ENCODE peak calls at places on chromosome X, in ten cellular contexts. P is RPMI8226; F is hepatocyte; A is AG08396; T is astrocyte of the cerebellum; D is GM04504; B is activated B cell treated with CpG ODN at 0.5 μM for 24 hours; L is EH; O is stimulated activated CD8-positive, alpha-beta memory T cell treated with anti-CD3 and anti-CD28 coated beads, Interleukin-15, amount 100 ng/mL, for 4 hours; Q is T-helper 2 cell. K is an unnamed sample.

GRCh38 chrX:153968754-153969124 is 2.9 kb downstream of the HCFC1 start:
- DNase-seq in F (no peak), Q (no peak), D (no peak), A (no peak), L (peak; percentile 29), B (no peak), O (no peak), P (peak; percentile 89), T (no peak), K (no peak)

GRCh38 chrX:11423362-11423818 is 130.2 kb downstream of the AMELX start:
- DNase-seq in T (peak; percentile 52), B (no peak), Q (no peak), D (no peak), F (no peak), A (peak; percentile 68), O (no peak), P (peak; percentile 89), L (peak; percentile 79), K (no peak)

GRCh38 chrX:97306771-97307470 is 423.2 kb downstream of the RPA4 start:
- DNase-seq in F (no peak), D (no peak), Q (no peak), O (no peak), T (no peak), L (no peak), A (no peak), P (no peak), B (no peak), K (no peak)

GRCh38 chrX:154734101-154734781 is 16.6 kb downstream of the GAB3 start:
- DNase-seq in B (no peak), O (no peak), T (no peak), F (no peak), D (no peak), Q (no peak), A (no peak), L (peak; percentile 70), P (no peak), K (no peak)

GRCh38 chrX:69077895-69078455 is 87.3 kb downstream of the PJA1 start:
- DNase-seq in O (no peak), A (no peak), B (no peak), L (no peak), P (no peak), D (no peak), F (no peak), T (no peak), Q (no peak), K (no peak)

GRCh38 chrX:15815779-15816452 is 25.6 kb downstream of the ZRSR2 start:
- DNase-seq in A (peak; percentile 14), Q (no peak), L (peak; percentile 46), P (no peak), B (no peak), O (no peak), T (no peak), D (no peak), F (peak; percentile 68), K (no peak)

GRCh38 chrX:10611441-10612090 is 8.8 kb downstream of the MID1 start:
- DNase-seq in Q (no peak), L (no peak), B (no peak), P (no peak), A (no peak), O (no peak), F (no peak), T (no peak), D (no peak), K (no peak)

GRCh38 chrX:111133389-111133788 is 37.4 kb downstream of the PAK3 start:
- DNase-seq in Q (no peak), B (no peak), D (no peak), L (no peak), O (no peak), F (no peak), A (no peak), P (no peak), T (no peak), K (no peak)

GRCh38 chrX:75603833-75604232 is 81.0 kb upstream of the ZDHHC15 start:
- DNase-seq in T (peak; percentile 11), A (peak; percentile 36), F (peak; percentile 45), Q (no peak), D (no peak), B (no peak), O (no peak), P (peak; percentile 27), L (peak; percentile 13), K (peak; percentile 1)

GRCh38 chrX:134998246-134998645 is 7.5 kb downstream of the SMIM10 start:
- DNase-seq in P (no peak), L (peak; percentile 46), D (no peak), F (no peak), A (no peak), B (no peak), T (no peak), Q (no peak), O (no peak), K (no peak)

GRCh38 chrX:43970528-43970927 is 2.7 kb downstream of the NDP start:
- DNase-seq in P (no peak), D (no peak), Q (no peak), O (no peak), A (peak; percentile 12), L (peak; percentile 44), B (no peak), F (no peak), T (no peak), K (no peak)

GRCh38 chrX:125004799-125005198 is 314.9 kb upstream of the TEX13C start:
- DNase-seq in P (no peak), F (no peak), T (no peak), Q (no peak), L (no peak), D (no peak), A (no peak), B (no peak), O (no peak), K (no peak)

GRCh38 chrX:47204970-47205369 is 11.3 kb downstream of the UBA1 start:
- DNase-seq in T (no peak), O (no peak), B (no peak), Q (no peak), L (no peak), D (no peak), P (no peak), A (no peak), F (no peak), K (no peak)

GRCh38 chrX:153538424-153538823 is 21.0 kb downstream of the ATP2B3 start:
- DNase-seq in T (no peak), P (no peak), O (no peak), D (no peak), Q (no peak), B (no peak), L (no peak), F (no peak), A (no peak), K (no peak)

GRCh38 chrX:13250831-13251612 is 68.8 kb downstream of the ATXN3L start:
- DNase-seq in Q (no peak), P (no peak), T (peak; percentile 74), B (no peak), A (peak; percentile 54), O (no peak), F (peak; percentile 53), L (peak; percentile 93), D (peak; percentile 95), K (no peak)

GRCh38 chrX:27619975-27620374 is 29.8 kb downstream of the DCAF8L2 start:
- DNase-seq in A (no peak), P (peak; percentile 11), Q (no peak), T (peak; percentile 1), O (no peak), F (peak; percentile 7), B (no peak), D (no peak), L (no peak), K (no peak)

GRCh38 chrX:15328821-15329220 is 6.5 kb downstream of the PIGA start:
- DNase-seq in B (no peak), Q (no peak), P (no peak), D (no peak), A (no peak), F (no peak), O (no peak), T (no peak), L (no peak), K (no peak)

GRCh38 chrX:40132751-40133150 is 35.0 kb upstream of the BCOR start:
- DNase-seq in T (peak; percentile 63), D (peak; percentile 70), B (no peak), A (peak; percentile 74), Q (no peak), L (peak; percentile 84), P (peak; percentile 72), O (no peak), F (peak; percentile 66), K (no peak)

GRCh38 chrX:96314974-96315373 is 369.7 kb upstream of the DIAPH2 start:
- DNase-seq in O (no peak), L (peak; percentile 42), T (no peak), F (no peak), P (no peak), A (peak; percentile 20), D (no peak), B (no peak), Q (no peak), K (no peak)

GRCh38 chrX:74325130-74326059 is 21.4 kb downstream of the ZCCHC13 start:
- DNase-seq in L (no peak), P (no peak), D (no peak), T (no peak), A (no peak), F (no peak), O (no peak), Q (no peak), B (no peak), K (no peak)

GRCh38 chrX:38811515-38812239 is 10.4 kb downstream of the MID1IP1 start:
- DNase-seq in T (no peak), F (no peak), B (no peak), D (no peak), L (peak; percentile 40), P (no peak), Q (no peak), A (no peak), O (no peak), K (no peak)

K was measured in cerebellar nuclear complex.